ENCODE peak calls at places on chromosomes 11 and 22, in seven cellular contexts. C is body of pancreas, Q is ovary, O is K562, V is astrocyte of the spinal cord, F is PC-3, L is A673. J is an unnamed sample.

GRCh38 chr22:45511847-45512261 is 9.2 kb downstream of the FBLN1 start:
- DNase-seq in C (peak; percentile 23), Q (peak; percentile 85), O (no peak), V (peak; percentile 92), F (no peak), L (no peak), J (peak; percentile 56)

GRCh38 chr11:4539603-4540219 is 5.3 kb upstream of the OR52M1 start:
- DNase-seq in C (peak; percentile 60), Q (peak; percentile 53), O (peak; percentile 55), V (peak; percentile 13), F (peak; percentile 63), L (peak; percentile 49), J (peak; percentile 65)

GRCh38 chr22:30469165-30469564 is 2.7 kb downstream of the SEC14L3 start:
- DNase-seq in C (no peak), Q (no peak), O (no peak), V (no peak), F (no peak), L (no peak), J (no peak)

GRCh38 chr11:100908746-100909145 is 220.9 kb downstream of the PGR start:
- DNase-seq in C (no peak), Q (no peak), O (no peak), V (peak; percentile 73), F (peak; percentile 23), L (no peak), J (no peak)

GRCh38 chr11:76649964-76650363 is 20.6 kb downstream of the LRRC32 start:
- DNase-seq in C (no peak), Q (peak; percentile 2), O (no peak), V (no peak), F (no peak), L (no peak), J (no peak)

GRCh38 chr11:79594839-79595238 is 154.0 kb upstream of the TENM4 start:
- DNase-seq in C (no peak), Q (no peak), O (no peak), V (no peak), F (no peak), L (no peak), J (no peak)

GRCh38 chr11:90204832-90205646 is 17.8 kb downstream of the CHORDC1 start:
- DNase-seq in C (no peak), Q (no peak), O (peak; percentile 35), V (peak; percentile 68), F (peak; percentile 75), L (peak; percentile 81), J (peak; percentile 64)

GRCh38 chr22:27685971-27686370 is 115.6 kb downstream of the MN1 start:
- DNase-seq in C (no peak), Q (no peak), O (no peak), V (no peak), F (no peak), L (no peak), J (no peak)

GRCh38 chr22:29726512-29727247 is 6.9 kb downstream of the CABP7 start:
- DNase-seq in C (no peak), Q (no peak), O (no peak), V (no peak), F (no peak), L (no peak), J (no peak)

GRCh38 chr11:61983419-61983818 is 16.0 kb upstream of the FTH1 start:
- DNase-seq in C (peak; percentile 86), Q (no peak), O (no peak), V (no peak), F (no peak), L (no peak), J (no peak)

GRCh38 chr11:115334932-115335788 is 169.1 kb downstream of the CADM1 start:
- DNase-seq in C (no peak), Q (no peak), O (peak; percentile 17), V (peak; percentile 52), F (peak; percentile 63), L (peak; percentile 51), J (peak; percentile 31)

GRCh38 chr11:65891180-65892136 is 985 bp downstream of the CCDC85B start:
- DNase-seq in C (no peak), Q (peak; percentile 55), O (peak; percentile 39), V (peak; percentile 37), F (peak; percentile 95), L (peak; percentile 66), J (peak; percentile 41)

GRCh38 chr11:121476379-121477032 is 23.7 kb upstream of the SORL1-AS1 start:
- DNase-seq in C (no peak), Q (no peak), O (no peak), V (no peak), F (peak; percentile 96), L (no peak), J (peak; percentile 46)

GRCh38 chr11:119573858-119574257 is 150.9 kb upstream of the THY1 start:
- DNase-seq in C (no peak), Q (no peak), O (no peak), V (no peak), F (no peak), L (no peak), J (no peak)

GRCh38 chr11:5123802-5124521 is 14.2 kb downstream of the OR52A5 start:
- DNase-seq in C (peak; percentile 68), Q (peak; percentile 20), O (peak; percentile 72), V (peak; percentile 76), F (peak; percentile 71), L (peak; percentile 80), J (peak; percentile 74)

GRCh38 chr22:42611076-42611475 is 3.6 kb downstream of the POLDIP3 start:
- DNase-seq in C (no peak), Q (no peak), O (no peak), V (no peak), F (no peak), L (no peak), J (no peak)

GRCh38 chr22:35484651-35485372 is 55.8 kb upstream of the RASD2 start:
- DNase-seq in C (no peak), Q (no peak), O (no peak), V (peak; percentile 35), F (no peak), L (no peak), J (no peak)

GRCh38 chr11:60343094-60343704 is 16.1 kb downstream of the MS4A6E start:
- DNase-seq in C (no peak), Q (no peak), O (peak; percentile 39), V (no peak), F (peak; percentile 71), L (peak; percentile 42), J (peak; percentile 41)

DNA sequence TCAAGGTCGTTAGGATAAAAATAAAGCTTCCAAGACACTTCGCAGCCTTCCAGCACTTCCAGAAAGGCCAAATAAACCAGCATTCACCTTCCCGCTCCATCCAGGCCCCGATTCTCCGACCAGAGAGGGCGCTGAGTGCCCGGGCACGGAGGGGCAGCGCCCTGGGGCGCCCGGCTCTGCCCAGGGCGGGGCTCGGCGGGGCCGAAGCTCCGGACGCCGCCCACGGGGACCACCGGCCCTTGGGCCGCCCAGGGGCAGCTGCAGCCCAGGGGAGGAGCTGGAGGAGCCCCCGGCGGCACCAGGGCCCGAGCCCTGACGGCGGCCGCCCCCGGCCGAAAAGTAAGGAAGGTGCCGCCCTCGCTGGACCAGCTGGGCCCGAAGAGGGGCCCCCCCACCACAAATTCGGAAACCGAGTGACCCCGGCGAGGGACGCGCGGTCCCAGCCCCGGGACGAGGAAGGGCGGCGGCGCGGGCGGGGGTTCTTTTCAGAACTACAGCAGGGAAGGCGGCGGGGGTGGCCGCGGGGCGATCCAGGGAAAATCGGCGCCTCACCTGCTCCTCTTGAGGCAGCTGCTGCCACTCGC is 346 bp downstream of the ATL3 start:
- DNase-seq in C (peak; percentile 64), Q (peak; percentile 56), O (no peak), V (no peak), F (peak; percentile 72), L (no peak), J (peak; percentile 58)
- TF ChIP-seq CTCF in C (peak; percentile 28), Q (no peak), O (peak; percentile 42), V (peak; percentile 56), F (peak; percentile 73), L (peak; percentile 50), J (peak; percentile 46)

GRCh38 chr11:30855383-30856006 is 269.3 kb upstream of the MPPED2 start:
- DNase-seq in C (no peak), Q (no peak), O (no peak), V (peak; percentile 15), F (peak; percentile 25), L (peak; percentile 77), J (peak; percentile 9)
- TF ChIP-seq CTCF in C (peak; percentile 42), Q (no peak), O (no peak), V (no peak), F (peak; percentile 53), L (peak; percentile 88), J (peak; percentile 8)

GRCh38 chr22:38106814-38107578 is 3.5 kb downstream of the BAIAP2L2 start:
- DNase-seq in C (no peak), Q (no peak), O (no peak), V (no peak), F (no peak), L (no peak), J (no peak)

GRCh38 chr22:38108561-38109319 is 1.7 kb downstream of the BAIAP2L2 start:
- DNase-seq in C (no peak), Q (no peak), O (no peak), V (no peak), F (no peak), L (no peak), J (no peak)

GRCh38 chr22:38103641-38104040 is 6.8 kb downstream of the BAIAP2L2 start:
- DNase-seq in C (no peak), Q (no peak), O (no peak), V (no peak), F (no peak), L (no peak), J (no peak)

GRCh38 chr22:38107692-38108515 is 2.6 kb downstream of the BAIAP2L2 start:
- DNase-seq in C (peak; percentile 81), Q (no peak), O (no peak), V (no peak), F (no peak), L (no peak), J (peak; percentile 49)

DNA sequence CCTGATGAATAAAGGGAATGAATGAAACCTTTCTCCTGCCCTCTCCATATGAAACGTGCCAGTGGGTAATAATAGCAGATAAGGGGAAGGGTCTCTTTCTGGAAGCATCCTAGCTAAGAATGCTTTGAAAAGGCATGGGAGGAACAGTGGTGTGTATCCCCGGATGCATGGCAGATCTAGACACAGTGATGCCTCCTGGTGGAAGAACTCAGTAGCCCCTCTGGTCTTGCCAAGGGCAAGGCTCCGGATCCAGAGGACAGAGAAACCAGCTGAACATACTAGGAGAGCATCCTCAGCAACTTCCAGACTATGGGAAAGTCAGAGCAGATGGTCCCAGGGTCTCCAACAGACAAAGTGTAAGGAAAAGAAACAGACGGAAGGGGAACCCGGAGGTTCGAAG is 6.4 kb downstream of the BAIAP2L2 start:
- DNase-seq in C (no peak), Q (no peak), O (peak; percentile 49), V (no peak), F (peak; percentile 31), L (no peak), J (peak; percentile 27)
- TF ChIP-seq CTCF in C (no peak), Q (no peak), O (peak; percentile 45), V (peak; percentile 43), F (peak; percentile 49), L (peak; percentile 26), J (peak; percentile 16)

DNA sequence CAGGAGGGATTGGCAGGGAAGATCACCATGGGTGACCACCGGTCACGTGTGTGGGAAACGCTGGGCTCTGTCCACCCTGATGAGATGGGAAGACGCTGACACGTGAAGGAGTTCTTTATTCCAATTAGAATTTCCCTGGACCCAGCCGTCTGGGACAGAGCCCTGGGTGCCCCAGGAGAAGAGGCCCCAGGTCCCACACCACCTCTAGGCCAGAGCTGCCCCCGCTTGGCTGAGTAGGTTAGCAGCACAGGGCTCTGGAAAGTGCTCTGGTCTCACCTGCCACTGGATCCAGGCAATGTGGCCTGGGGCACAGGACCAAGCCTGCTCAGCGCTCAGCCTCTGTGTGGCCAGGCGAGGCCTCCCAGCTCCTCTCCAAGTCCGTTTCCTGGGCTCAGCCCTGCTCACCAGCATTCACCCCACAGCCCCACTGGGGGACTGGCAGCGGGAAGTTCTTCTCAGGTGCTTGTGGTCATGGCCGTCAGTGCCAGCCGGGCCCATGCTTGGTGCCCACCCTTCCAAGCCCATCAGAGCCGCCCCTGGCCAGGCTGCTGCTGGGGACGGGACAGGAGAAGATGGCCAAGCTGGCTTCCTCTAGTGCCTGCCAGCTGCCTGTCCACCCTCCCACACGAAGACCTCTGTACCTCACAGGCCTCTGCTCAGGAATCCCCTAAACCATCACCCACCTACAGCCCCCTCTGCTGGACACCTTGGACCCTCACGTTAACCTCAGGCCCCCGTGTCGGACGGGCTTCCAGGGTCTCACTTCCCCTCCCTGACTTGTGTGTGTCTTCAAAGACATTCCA is 62.5 kb upstream of the FGF3 start:
- DNase-seq in C (no peak), Q (no peak), O (no peak), V (no peak), F (no peak), L (no peak), J (no peak)
- TF ChIP-seq CTCF in C (no peak), Q (no peak), O (peak; percentile 33), V (no peak), F (peak; percentile 48), L (peak; percentile 44), J (no peak)

J was measured in MCF 10A.